ENCODE peak calls at places on chromosomes 6 and 20, in ten cellular contexts. One of them, this sample, is unnamed.
A peak's percentile ranks its signal among the peaks of the same experiment; 100 is the strongest.

GRCh38 chr6:134880487-134881190 is 69.3 kb downstream of the ALDH8A1 start:
- DNase-seq in NCI-H2029 treated with DMSO at 0.1 percent for 48 hours: no peak
- DNase-seq in breast epithelium: no peak
- DNase-seq in occipital lobe: no peak
- DNase-seq in activated CD4-positive, alpha-beta T cell treated with anti-CD3 and anti-CD28 coated beads, Interleukin-2, amount 10 ng/mL, durations not matched to agents 7 days and 5 days: no peak
- DNase-seq in A172: peak; percentile 81
- DNase-seq in dorsolateral prefrontal cortex: no peak
- DNase-seq in choroid plexus epithelial cell: no peak
- DNase-seq in cardiac muscle cell: no peak
- DNase-seq in WTC11: no peak
- DNase-seq in this sample: no peak

GRCh38 chr6:34170341-34170740 is 24.5 kb upstream of the GRM4 start:
- DNase-seq in NCI-H2029 treated with DMSO at 0.1 percent for 48 hours: no peak
- DNase-seq in breast epithelium: no peak
- DNase-seq in occipital lobe: no peak
- DNase-seq in activated CD4-positive, alpha-beta T cell treated with anti-CD3 and anti-CD28 coated beads, Interleukin-2, amount 10 ng/mL, durations not matched to agents 7 days and 5 days: no peak
- DNase-seq in A172: no peak
- DNase-seq in dorsolateral prefrontal cortex: no peak
- DNase-seq in choroid plexus epithelial cell: no peak
- DNase-seq in cardiac muscle cell: no peak
- DNase-seq in WTC11: no peak
- DNase-seq in this sample: no peak

GRCh38 chr6:36949636-36950035 is 4.9 kb upstream of the PI16 start:
- DNase-seq in NCI-H2029 treated with DMSO at 0.1 percent for 48 hours: no peak
- DNase-seq in breast epithelium: no peak
- DNase-seq in occipital lobe: no peak
- DNase-seq in activated CD4-positive, alpha-beta T cell treated with anti-CD3 and anti-CD28 coated beads, Interleukin-2, amount 10 ng/mL, durations not matched to agents 7 days and 5 days: no peak
- DNase-seq in A172: peak; percentile 25
- DNase-seq in dorsolateral prefrontal cortex: no peak
- DNase-seq in choroid plexus epithelial cell: peak; percentile 67
- DNase-seq in cardiac muscle cell: no peak
- DNase-seq in WTC11: no peak
- DNase-seq in this sample: no peak

GRCh38 chr6:41500561-41500960 is 45.6 kb upstream of the FOXP4 start:
- DNase-seq in NCI-H2029 treated with DMSO at 0.1 percent for 48 hours: no peak
- DNase-seq in breast epithelium: no peak
- DNase-seq in occipital lobe: no peak
- DNase-seq in activated CD4-positive, alpha-beta T cell treated with anti-CD3 and anti-CD28 coated beads, Interleukin-2, amount 10 ng/mL, durations not matched to agents 7 days and 5 days: no peak
- DNase-seq in A172: no peak
- DNase-seq in dorsolateral prefrontal cortex: no peak
- DNase-seq in choroid plexus epithelial cell: no peak
- DNase-seq in cardiac muscle cell: no peak
- DNase-seq in WTC11: no peak
- DNase-seq in this sample: no peak

GRCh38 chr6:34791842-34792604 is at the start of gene BLTP3A:
- DNase-seq in NCI-H2029 treated with DMSO at 0.1 percent for 48 hours: peak; percentile 44
- DNase-seq in breast epithelium: no peak
- DNase-seq in occipital lobe: peak; percentile 53
- DNase-seq in activated CD4-positive, alpha-beta T cell treated with anti-CD3 and anti-CD28 coated beads, Interleukin-2, amount 10 ng/mL, durations not matched to agents 7 days and 5 days: peak; percentile 72
- DNase-seq in A172: peak; percentile 13
- DNase-seq in dorsolateral prefrontal cortex: peak; percentile 81
- DNase-seq in choroid plexus epithelial cell: peak; percentile 57
- DNase-seq in cardiac muscle cell: peak; percentile 75
- DNase-seq in WTC11: peak; percentile 70
- DNase-seq in this sample: peak; percentile 55

GRCh38 chr6:116631379-116631990 is 15.2 kb downstream of the RSPH4A start:
- DNase-seq in NCI-H2029 treated with DMSO at 0.1 percent for 48 hours: peak; percentile 100
- DNase-seq in breast epithelium: no peak
- DNase-seq in occipital lobe: no peak
- DNase-seq in activated CD4-positive, alpha-beta T cell treated with anti-CD3 and anti-CD28 coated beads, Interleukin-2, amount 10 ng/mL, durations not matched to agents 7 days and 5 days: no peak
- DNase-seq in A172: no peak
- DNase-seq in dorsolateral prefrontal cortex: no peak
- DNase-seq in choroid plexus epithelial cell: no peak
- DNase-seq in cardiac muscle cell: peak; percentile 20
- DNase-seq in WTC11: peak; percentile 19
- DNase-seq in this sample: no peak

GRCh38 chr20:52619101-52619500 is 353.1 kb upstream of the TSHZ2 start:
- DNase-seq in NCI-H2029 treated with DMSO at 0.1 percent for 48 hours: no peak
- DNase-seq in breast epithelium: no peak
- DNase-seq in occipital lobe: no peak
- DNase-seq in activated CD4-positive, alpha-beta T cell treated with anti-CD3 and anti-CD28 coated beads, Interleukin-2, amount 10 ng/mL, durations not matched to agents 7 days and 5 days: no peak
- DNase-seq in A172: no peak
- DNase-seq in dorsolateral prefrontal cortex: no peak
- DNase-seq in choroid plexus epithelial cell: no peak
- DNase-seq in cardiac muscle cell: no peak
- DNase-seq in WTC11: no peak
- DNase-seq in this sample: no peak

GRCh38 chr20:40506567-40506966 is 182.5 kb downstream of the MAFB start:
- DNase-seq in NCI-H2029 treated with DMSO at 0.1 percent for 48 hours: no peak
- DNase-seq in breast epithelium: peak; percentile 79
- DNase-seq in occipital lobe: peak; percentile 49
- DNase-seq in activated CD4-positive, alpha-beta T cell treated with anti-CD3 and anti-CD28 coated beads, Interleukin-2, amount 10 ng/mL, durations not matched to agents 7 days and 5 days: peak; percentile 7
- DNase-seq in A172: peak; percentile 99
- DNase-seq in dorsolateral prefrontal cortex: peak; percentile 61
- DNase-seq in choroid plexus epithelial cell: peak; percentile 100
- DNase-seq in cardiac muscle cell: peak; percentile 99
- DNase-seq in WTC11: no peak
- DNase-seq in this sample: peak; percentile 57

GRCh38 chr20:33526769-33527168 is 36.9 kb downstream of the CBFA2T2 start:
- DNase-seq in NCI-H2029 treated with DMSO at 0.1 percent for 48 hours: no peak
- DNase-seq in breast epithelium: no peak
- DNase-seq in occipital lobe: no peak
- DNase-seq in activated CD4-positive, alpha-beta T cell treated with anti-CD3 and anti-CD28 coated beads, Interleukin-2, amount 10 ng/mL, durations not matched to agents 7 days and 5 days: no peak
- DNase-seq in A172: no peak
- DNase-seq in dorsolateral prefrontal cortex: no peak
- DNase-seq in choroid plexus epithelial cell: no peak
- DNase-seq in cardiac muscle cell: no peak
- DNase-seq in WTC11: no peak
- DNase-seq in this sample: no peak

GRCh38 chr6:168095171-168095691 is 16.2 kb upstream of the FRMD1 start:
- DNase-seq in NCI-H2029 treated with DMSO at 0.1 percent for 48 hours: no peak
- DNase-seq in breast epithelium: no peak
- DNase-seq in occipital lobe: no peak
- DNase-seq in activated CD4-positive, alpha-beta T cell treated with anti-CD3 and anti-CD28 coated beads, Interleukin-2, amount 10 ng/mL, durations not matched to agents 7 days and 5 days: no peak
- DNase-seq in A172: no peak
- DNase-seq in dorsolateral prefrontal cortex: no peak
- DNase-seq in choroid plexus epithelial cell: no peak
- DNase-seq in cardiac muscle cell: no peak
- DNase-seq in WTC11: no peak
- DNase-seq in this sample: no peak

GRCh38 chr6:157054531-157054979 is 268.8 kb downstream of the TMEM242 start:
- DNase-seq in NCI-H2029 treated with DMSO at 0.1 percent for 48 hours: no peak
- DNase-seq in breast epithelium: no peak
- DNase-seq in occipital lobe: no peak
- DNase-seq in activated CD4-positive, alpha-beta T cell treated with anti-CD3 and anti-CD28 coated beads, Interleukin-2, amount 10 ng/mL, durations not matched to agents 7 days and 5 days: peak; percentile 50
- DNase-seq in A172: no peak
- DNase-seq in dorsolateral prefrontal cortex: no peak
- DNase-seq in choroid plexus epithelial cell: no peak
- DNase-seq in cardiac muscle cell: no peak
- DNase-seq in WTC11: no peak
- DNase-seq in this sample: no peak

GRCh38 chr6:36674942-36675341 is 3.6 kb upstream of the CDKN1A start:
- DNase-seq in NCI-H2029 treated with DMSO at 0.1 percent for 48 hours: no peak
- DNase-seq in breast epithelium: no peak
- DNase-seq in occipital lobe: no peak
- DNase-seq in activated CD4-positive, alpha-beta T cell treated with anti-CD3 and anti-CD28 coated beads, Interleukin-2, amount 10 ng/mL, durations not matched to agents 7 days and 5 days: no peak
- DNase-seq in A172: no peak
- DNase-seq in dorsolateral prefrontal cortex: no peak
- DNase-seq in choroid plexus epithelial cell: no peak
- DNase-seq in cardiac muscle cell: no peak
- DNase-seq in WTC11: no peak
- DNase-seq in this sample: peak; percentile 12

GRCh38 chr6:36113049-36113448 is 17.3 kb upstream of the MAPK13 start:
- DNase-seq in NCI-H2029 treated with DMSO at 0.1 percent for 48 hours: no peak
- DNase-seq in breast epithelium: no peak
- DNase-seq in occipital lobe: no peak
- DNase-seq in activated CD4-positive, alpha-beta T cell treated with anti-CD3 and anti-CD28 coated beads, Interleukin-2, amount 10 ng/mL, durations not matched to agents 7 days and 5 days: no peak
- DNase-seq in A172: no peak
- DNase-seq in dorsolateral prefrontal cortex: no peak
- DNase-seq in choroid plexus epithelial cell: no peak
- DNase-seq in cardiac muscle cell: no peak
- DNase-seq in WTC11: no peak
- DNase-seq in this sample: no peak

GRCh38 chr20:438581-439469 is 23.5 kb downstream of the TBC1D20 start:
- DNase-seq in NCI-H2029 treated with DMSO at 0.1 percent for 48 hours: no peak
- DNase-seq in breast epithelium: peak; percentile 38
- DNase-seq in occipital lobe: no peak
- DNase-seq in activated CD4-positive, alpha-beta T cell treated with anti-CD3 and anti-CD28 coated beads, Interleukin-2, amount 10 ng/mL, durations not matched to agents 7 days and 5 days: peak; percentile 75
- DNase-seq in A172: no peak
- DNase-seq in dorsolateral prefrontal cortex: no peak
- DNase-seq in choroid plexus epithelial cell: no peak
- DNase-seq in cardiac muscle cell: peak; percentile 40
- DNase-seq in WTC11: no peak
- DNase-seq in this sample: peak; percentile 55

GRCh38 chr20:8074931-8075330 is 55.4 kb upstream of the TMX4 start:
- DNase-seq in NCI-H2029 treated with DMSO at 0.1 percent for 48 hours: no peak
- DNase-seq in breast epithelium: no peak
- DNase-seq in occipital lobe: no peak
- DNase-seq in activated CD4-positive, alpha-beta T cell treated with anti-CD3 and anti-CD28 coated beads, Interleukin-2, amount 10 ng/mL, durations not matched to agents 7 days and 5 days: no peak
- DNase-seq in A172: no peak
- DNase-seq in dorsolateral prefrontal cortex: no peak
- DNase-seq in choroid plexus epithelial cell: peak; percentile 37
- DNase-seq in cardiac muscle cell: peak; percentile 71
- DNase-seq in WTC11: no peak
- DNase-seq in this sample: no peak

GRCh38 chr6:144340541-144341371 is 55.6 kb downstream of the UTRN start:
- DNase-seq in NCI-H2029 treated with DMSO at 0.1 percent for 48 hours: no peak
- DNase-seq in breast epithelium: no peak
- DNase-seq in occipital lobe: no peak
- DNase-seq in activated CD4-positive, alpha-beta T cell treated with anti-CD3 and anti-CD28 coated beads, Interleukin-2, amount 10 ng/mL, durations not matched to agents 7 days and 5 days: no peak
- DNase-seq in A172: no peak
- DNase-seq in dorsolateral prefrontal cortex: no peak
- DNase-seq in choroid plexus epithelial cell: peak; percentile 41
- DNase-seq in cardiac muscle cell: peak; percentile 42
- DNase-seq in WTC11: no peak
- DNase-seq in this sample: no peak

GRCh38 chr6:150201791-150202329 is 59.0 kb downstream of the PPP1R14C start:
- DNase-seq in NCI-H2029 treated with DMSO at 0.1 percent for 48 hours: no peak
- DNase-seq in breast epithelium: no peak
- DNase-seq in occipital lobe: no peak
- DNase-seq in activated CD4-positive, alpha-beta T cell treated with anti-CD3 and anti-CD28 coated beads, Interleukin-2, amount 10 ng/mL, durations not matched to agents 7 days and 5 days: no peak
- DNase-seq in A172: no peak
- DNase-seq in dorsolateral prefrontal cortex: no peak
- DNase-seq in choroid plexus epithelial cell: no peak
- DNase-seq in cardiac muscle cell: no peak
- DNase-seq in WTC11: no peak
- DNase-seq in this sample: no peak

GRCh38 chr6:125584468-125584939 is 164.9 kb upstream of the HEY2 start:
- DNase-seq in NCI-H2029 treated with DMSO at 0.1 percent for 48 hours: peak; percentile 26
- DNase-seq in breast epithelium: no peak
- DNase-seq in occipital lobe: peak; percentile 59
- DNase-seq in activated CD4-positive, alpha-beta T cell treated with anti-CD3 and anti-CD28 coated beads, Interleukin-2, amount 10 ng/mL, durations not matched to agents 7 days and 5 days: no peak
- DNase-seq in A172: peak; percentile 47
- DNase-seq in dorsolateral prefrontal cortex: peak; percentile 77
- DNase-seq in choroid plexus epithelial cell: peak; percentile 85
- DNase-seq in cardiac muscle cell: no peak
- DNase-seq in WTC11: peak; percentile 65
- DNase-seq in this sample: peak; percentile 84

GRCh38 chr20:18299364-18299763 is 11.0 kb downstream of the ZNF133 start:
- DNase-seq in NCI-H2029 treated with DMSO at 0.1 percent for 48 hours: no peak
- DNase-seq in breast epithelium: no peak
- DNase-seq in occipital lobe: no peak
- DNase-seq in activated CD4-positive, alpha-beta T cell treated with anti-CD3 and anti-CD28 coated beads, Interleukin-2, amount 10 ng/mL, durations not matched to agents 7 days and 5 days: no peak
- DNase-seq in A172: no peak
- DNase-seq in dorsolateral prefrontal cortex: no peak
- DNase-seq in choroid plexus epithelial cell: no peak
- DNase-seq in cardiac muscle cell: no peak
- DNase-seq in WTC11: no peak
- DNase-seq in this sample: no peak

GRCh38 chr20:37526238-37526838 is 1.3 kb downstream of the BLCAP start:
- DNase-seq in NCI-H2029 treated with DMSO at 0.1 percent for 48 hours: no peak
- DNase-seq in breast epithelium: no peak
- DNase-seq in occipital lobe: no peak
- DNase-seq in activated CD4-positive, alpha-beta T cell treated with anti-CD3 and anti-CD28 coated beads, Interleukin-2, amount 10 ng/mL, durations not matched to agents 7 days and 5 days: no peak
- DNase-seq in A172: peak; percentile 28
- DNase-seq in dorsolateral prefrontal cortex: no peak
- DNase-seq in choroid plexus epithelial cell: peak; percentile 70
- DNase-seq in cardiac muscle cell: peak; percentile 80
- DNase-seq in WTC11: peak; percentile 78
- DNase-seq in this sample: no peak

GRCh38 chr6:150813993-150814359 is 51.5 kb upstream of the MTHFD1L start:
- DNase-seq in NCI-H2029 treated with DMSO at 0.1 percent for 48 hours: no peak
- DNase-seq in breast epithelium: no peak
- DNase-seq in occipital lobe: no peak
- DNase-seq in activated CD4-positive, alpha-beta T cell treated with anti-CD3 and anti-CD28 coated beads, Interleukin-2, amount 10 ng/mL, durations not matched to agents 7 days and 5 days: no peak
- DNase-seq in A172: peak; percentile 64
- DNase-seq in dorsolateral prefrontal cortex: no peak
- DNase-seq in choroid plexus epithelial cell: peak; percentile 30
- DNase-seq in cardiac muscle cell: no peak
- DNase-seq in WTC11: no peak
- DNase-seq in this sample: no peak

GRCh38 chr6:90669420-90669819 is 82.5 kb upstream of the MAP3K7 start:
- DNase-seq in NCI-H2029 treated with DMSO at 0.1 percent for 48 hours: no peak
- DNase-seq in breast epithelium: no peak
- DNase-seq in occipital lobe: no peak
- DNase-seq in activated CD4-positive, alpha-beta T cell treated with anti-CD3 and anti-CD28 coated beads, Interleukin-2, amount 10 ng/mL, durations not matched to agents 7 days and 5 days: no peak
- DNase-seq in A172: no peak
- DNase-seq in dorsolateral prefrontal cortex: no peak
- DNase-seq in choroid plexus epithelial cell: no peak
- DNase-seq in cardiac muscle cell: no peak
- DNase-seq in WTC11: no peak
- DNase-seq in this sample: no peak

GRCh38 chr6:168102093-168102985 is 23.3 kb upstream of the FRMD1 start:
- DNase-seq in NCI-H2029 treated with DMSO at 0.1 percent for 48 hours: peak; percentile 98
- DNase-seq in breast epithelium: no peak
- DNase-seq in occipital lobe: no peak
- DNase-seq in activated CD4-positive, alpha-beta T cell treated with anti-CD3 and anti-CD28 coated beads, Interleukin-2, amount 10 ng/mL, durations not matched to agents 7 days and 5 days: no peak
- DNase-seq in A172: no peak
- DNase-seq in dorsolateral prefrontal cortex: no peak
- DNase-seq in choroid plexus epithelial cell: no peak
- DNase-seq in cardiac muscle cell: no peak
- DNase-seq in WTC11: no peak
- DNase-seq in this sample: peak; percentile 69

This sample was measured in posterior cingulate gyrus.